ENCODE peak calls at places on chromosome 16, in nine cellular contexts. One of them, this sample, is unnamed.
A peak's percentile ranks its signal among the peaks of the same experiment; 100 is the strongest.

GRCh38 chr16:81641403-81642106 is 137.5 kb upstream of the PLCG2 start:
- DNase-seq in fibroblast of lung: no peak
- DNase-seq in neuronal stem cell: peak; percentile 36
- DNase-seq in endothelial cell of umbilical vein: no peak
- DNase-seq in right lobe of liver: no peak
- DNase-seq in transverse colon: no peak
- DNase-seq in K562: no peak
- DNase-seq in lower lobe of right lung: no peak
- DNase-seq in uterus: no peak
- DNase-seq in this sample: no peak

GRCh38 chr16:81012974-81013373 is 6.0 kb downstream of the CENPN start:
- DNase-seq in K562: no peak
- DNase-seq in endothelial cell of umbilical vein: no peak
- DNase-seq in lower lobe of right lung: no peak
- DNase-seq in transverse colon: no peak
- DNase-seq in right lobe of liver: no peak
- DNase-seq in neuronal stem cell: no peak
- DNase-seq in fibroblast of lung: no peak
- DNase-seq in uterus: no peak
- DNase-seq in this sample: no peak

GRCh38 chr16:75379339-75379738 is 54.0 kb downstream of the CFDP1 start:
- DNase-seq in K562: no peak
- DNase-seq in fibroblast of lung: no peak
- DNase-seq in right lobe of liver: no peak
- DNase-seq in neuronal stem cell: no peak
- DNase-seq in endothelial cell of umbilical vein: no peak
- DNase-seq in transverse colon: no peak
- DNase-seq in uterus: no peak
- DNase-seq in lower lobe of right lung: no peak
- DNase-seq in this sample: no peak

GRCh38 chr16:56514845-56515244 is 5.0 kb downstream of the BBS2 start:
- DNase-seq in fibroblast of lung: no peak
- DNase-seq in transverse colon: no peak
- DNase-seq in right lobe of liver: no peak
- DNase-seq in uterus: no peak
- DNase-seq in neuronal stem cell: no peak
- DNase-seq in K562: no peak
- DNase-seq in endothelial cell of umbilical vein: no peak
- DNase-seq in lower lobe of right lung: no peak
- DNase-seq in this sample: no peak

GRCh38 chr16:23377071-23377931 is 75.2 kb downstream of the SCNN1B start:
- DNase-seq in lower lobe of right lung: peak; percentile 9
- DNase-seq in fibroblast of lung: no peak
- DNase-seq in right lobe of liver: peak; percentile 40
- DNase-seq in endothelial cell of umbilical vein: no peak
- DNase-seq in uterus: no peak
- DNase-seq in K562: no peak
- DNase-seq in neuronal stem cell: no peak
- DNase-seq in transverse colon: no peak
- DNase-seq in this sample: no peak

GRCh38 chr16:21300309-21301167 is 22.4 kb upstream of the CRYM start:
- DNase-seq in transverse colon: peak; percentile 97
- DNase-seq in uterus: peak; percentile 99
- DNase-seq in neuronal stem cell: peak; percentile 89
- DNase-seq in right lobe of liver: peak; percentile 87
- DNase-seq in endothelial cell of umbilical vein: peak; percentile 100
- DNase-seq in fibroblast of lung: peak; percentile 99
- DNase-seq in lower lobe of right lung: peak; percentile 86
- DNase-seq in K562: peak; percentile 92
- DNase-seq in this sample: peak; percentile 98

GRCh38 chr16:3187798-3188674 is at the start of gene OR1F1:
- DNase-seq in uterus: no peak
- DNase-seq in endothelial cell of umbilical vein: no peak
- DNase-seq in transverse colon: no peak
- DNase-seq in K562: peak; percentile 36
- DNase-seq in lower lobe of right lung: no peak
- DNase-seq in right lobe of liver: peak; percentile 35
- DNase-seq in neuronal stem cell: no peak
- DNase-seq in fibroblast of lung: peak; percentile 77
- DNase-seq in this sample: no peak

GRCh38 chr16:17278988-17279387 is 191.8 kb downstream of the XYLT1 start:
- DNase-seq in lower lobe of right lung: no peak
- DNase-seq in endothelial cell of umbilical vein: no peak
- DNase-seq in fibroblast of lung: no peak
- DNase-seq in uterus: no peak
- DNase-seq in right lobe of liver: no peak
- DNase-seq in K562: no peak
- DNase-seq in transverse colon: no peak
- DNase-seq in neuronal stem cell: no peak
- DNase-seq in this sample: no peak

GRCh38 chr16:53714080-53715050 is 10.4 kb downstream of the FTO start:
- DNase-seq in endothelial cell of umbilical vein: no peak
- DNase-seq in lower lobe of right lung: no peak
- DNase-seq in fibroblast of lung: no peak
- DNase-seq in uterus: peak; percentile 33
- DNase-seq in neuronal stem cell: no peak
- DNase-seq in K562: no peak
- DNase-seq in transverse colon: no peak
- DNase-seq in right lobe of liver: no peak
- DNase-seq in this sample: peak; percentile 44

GRCh38 chr16:10521681-10522274 is 58.6 kb downstream of the EMP2 start:
- DNase-seq in lower lobe of right lung: no peak
- DNase-seq in fibroblast of lung: peak; percentile 45
- DNase-seq in endothelial cell of umbilical vein: peak; percentile 49
- DNase-seq in K562: peak; percentile 68
- DNase-seq in uterus: peak; percentile 63
- DNase-seq in transverse colon: peak; percentile 70
- DNase-seq in neuronal stem cell: peak; percentile 58
- DNase-seq in right lobe of liver: no peak
- DNase-seq in this sample: peak; percentile 78

GRCh38 chr16:54467398-54467797 is 180.8 kb upstream of the IRX3 start:
- DNase-seq in transverse colon: no peak
- DNase-seq in lower lobe of right lung: no peak
- DNase-seq in endothelial cell of umbilical vein: no peak
- DNase-seq in fibroblast of lung: no peak
- DNase-seq in neuronal stem cell: no peak
- DNase-seq in K562: no peak
- DNase-seq in right lobe of liver: no peak
- DNase-seq in uterus: no peak
- DNase-seq in this sample: no peak

GRCh38 chr16:65153365-65154105 is 31.7 kb upstream of the CDH11 start:
- DNase-seq in K562: no peak
- DNase-seq in neuronal stem cell: peak; percentile 51
- DNase-seq in fibroblast of lung: no peak
- DNase-seq in right lobe of liver: no peak
- DNase-seq in transverse colon: no peak
- DNase-seq in uterus: no peak
- DNase-seq in lower lobe of right lung: no peak
- DNase-seq in endothelial cell of umbilical vein: no peak
- DNase-seq in this sample: no peak

GRCh38 chr16:56824335-56824734 is 40.7 kb upstream of the SLC12A3 start:
- DNase-seq in lower lobe of right lung: peak; percentile 59
- DNase-seq in endothelial cell of umbilical vein: no peak
- DNase-seq in transverse colon: peak; percentile 69
- DNase-seq in right lobe of liver: no peak
- DNase-seq in uterus: no peak
- DNase-seq in neuronal stem cell: no peak
- DNase-seq in fibroblast of lung: peak; percentile 18
- DNase-seq in K562: peak; percentile 19
- DNase-seq in this sample: peak; percentile 36

GRCh38 chr16:51822471-51822870 is 671.4 kb upstream of the SALL1 start:
- DNase-seq in uterus: no peak
- DNase-seq in lower lobe of right lung: no peak
- DNase-seq in fibroblast of lung: no peak
- DNase-seq in neuronal stem cell: no peak
- DNase-seq in endothelial cell of umbilical vein: no peak
- DNase-seq in transverse colon: no peak
- DNase-seq in K562: no peak
- DNase-seq in right lobe of liver: no peak
- DNase-seq in this sample: no peak

GRCh38 chr16:31360296-31360695 is 5.3 kb downstream of the ITGAX start:
- DNase-seq in fibroblast of lung: no peak
- DNase-seq in transverse colon: no peak
- DNase-seq in K562: no peak
- DNase-seq in lower lobe of right lung: no peak
- DNase-seq in endothelial cell of umbilical vein: no peak
- DNase-seq in uterus: no peak
- DNase-seq in neuronal stem cell: no peak
- DNase-seq in right lobe of liver: no peak
- DNase-seq in this sample: no peak

GRCh38 chr16:2955438-2955778 is 8.7 kb upstream of the KREMEN2 start:
- DNase-seq in lower lobe of right lung: no peak
- DNase-seq in endothelial cell of umbilical vein: no peak
- DNase-seq in transverse colon: no peak
- DNase-seq in uterus: no peak
- DNase-seq in neuronal stem cell: no peak
- DNase-seq in fibroblast of lung: no peak
- DNase-seq in K562: no peak
- DNase-seq in right lobe of liver: no peak
- DNase-seq in this sample: no peak

GRCh38 chr16:23152386-23153178 is 3.3 kb upstream of the USP31 start:
- DNase-seq in K562: no peak
- DNase-seq in endothelial cell of umbilical vein: no peak
- DNase-seq in fibroblast of lung: no peak
- DNase-seq in right lobe of liver: no peak
- DNase-seq in uterus: no peak
- DNase-seq in lower lobe of right lung: no peak
- DNase-seq in neuronal stem cell: no peak
- DNase-seq in transverse colon: no peak
- DNase-seq in this sample: no peak

GRCh38 chr16:64312292-64312691 is 809.6 kb downstream of the CDH11 start:
- DNase-seq in neuronal stem cell: no peak
- DNase-seq in uterus: no peak
- DNase-seq in right lobe of liver: no peak
- DNase-seq in transverse colon: no peak
- DNase-seq in lower lobe of right lung: no peak
- DNase-seq in fibroblast of lung: no peak
- DNase-seq in endothelial cell of umbilical vein: no peak
- DNase-seq in K562: no peak
- DNase-seq in this sample: no peak

GRCh38 chr16:66131895-66132294 is 234.6 kb upstream of the CDH5 start:
- DNase-seq in right lobe of liver: no peak
- DNase-seq in neuronal stem cell: no peak
- DNase-seq in K562: no peak
- DNase-seq in fibroblast of lung: peak; percentile 74
- DNase-seq in endothelial cell of umbilical vein: no peak
- DNase-seq in lower lobe of right lung: no peak
- DNase-seq in uterus: no peak
- DNase-seq in transverse colon: no peak
- DNase-seq in this sample: no peak

GRCh38 chr16:24990803-24991202 is 24.4 kb downstream of the ARHGAP17 start:
- DNase-seq in endothelial cell of umbilical vein: no peak
- DNase-seq in fibroblast of lung: no peak
- DNase-seq in transverse colon: no peak
- DNase-seq in uterus: no peak
- DNase-seq in K562: no peak
- DNase-seq in neuronal stem cell: no peak
- DNase-seq in right lobe of liver: no peak
- DNase-seq in lower lobe of right lung: no peak
- DNase-seq in this sample: no peak

DNA sequence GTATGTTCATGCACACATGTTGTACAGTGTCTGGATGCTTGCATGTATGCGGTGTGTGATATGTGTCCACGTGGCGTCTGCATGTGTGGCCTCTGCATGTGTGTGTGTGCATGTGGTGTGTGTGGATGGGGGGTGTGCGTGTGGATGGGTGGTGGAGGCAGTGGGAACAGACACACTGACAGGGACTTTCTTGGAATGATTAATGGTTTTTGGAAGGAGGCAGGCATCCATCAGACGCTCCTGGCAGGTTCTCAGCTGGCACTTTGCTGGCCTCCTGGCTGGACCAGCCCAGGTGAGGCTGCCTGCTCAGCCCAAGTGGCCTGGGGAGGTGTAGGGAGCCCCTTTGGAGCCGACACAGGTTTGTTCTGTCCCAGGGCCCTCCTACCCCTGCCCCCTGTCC is 121.2 kb upstream of the CIBAR2 start:
- DNase-seq in K562: no peak
- DNase-seq in transverse colon: no peak
- DNase-seq in right lobe of liver: no peak
- DNase-seq in endothelial cell of umbilical vein: no peak
- DNase-seq in fibroblast of lung: no peak
- DNase-seq in neuronal stem cell: no peak
- DNase-seq in uterus: no peak
- DNase-seq in lower lobe of right lung: no peak
- DNase-seq in this sample: no peak
- H3K27ac ChIP-seq in K562: no peak overlapping the region
- H3K27ac ChIP-seq in transverse colon: no peak overlapping the region
- H3K27ac ChIP-seq in right lobe of liver: no peak overlapping the region
- H3K27ac ChIP-seq in endothelial cell of umbilical vein: no peak overlapping the region
- H3K27ac ChIP-seq in fibroblast of lung: no peak overlapping the region
- H3K27ac ChIP-seq in neuronal stem cell: no peak overlapping the region
- H3K27ac ChIP-seq in uterus: peak overlapping the region; percentile 90
- H3K27ac ChIP-seq in lower lobe of right lung: no peak overlapping the region
- H3K27ac ChIP-seq in this sample: peak overlapping the region; percentile 73

GRCh38 chr16:988465-989353 is 7.1 kb downstream of the SOX8 start:
- DNase-seq in neuronal stem cell: no peak
- DNase-seq in uterus: no peak
- DNase-seq in transverse colon: no peak
- DNase-seq in endothelial cell of umbilical vein: no peak
- DNase-seq in right lobe of liver: no peak
- DNase-seq in lower lobe of right lung: no peak
- DNase-seq in K562: no peak
- DNase-seq in fibroblast of lung: no peak
- DNase-seq in this sample: peak; percentile 33
- H3K27me3 ChIP-seq in neuronal stem cell: peaks cover 3% of the 10 kb centered on the region
- H3K27me3 ChIP-seq in uterus: no peaks in the 10 kb centered on the region
- H3K27me3 ChIP-seq in transverse colon: peaks cover 31% of the 10 kb centered on the region
- H3K27me3 ChIP-seq in endothelial cell of umbilical vein: no peaks in the 10 kb centered on the region
- H3K27me3 ChIP-seq in right lobe of liver: no peaks in the 10 kb centered on the region
- H3K27me3 ChIP-seq in lower lobe of right lung: peaks cover 19% of the 10 kb centered on the region
- H3K27me3 ChIP-seq in K562: peaks cover 80% of the 10 kb centered on the region
- H3K27me3 ChIP-seq in fibroblast of lung: peaks cover 1% of the 10 kb centered on the region
- H3K27me3 ChIP-seq in this sample: no peaks in the 10 kb centered on the region

DNA sequence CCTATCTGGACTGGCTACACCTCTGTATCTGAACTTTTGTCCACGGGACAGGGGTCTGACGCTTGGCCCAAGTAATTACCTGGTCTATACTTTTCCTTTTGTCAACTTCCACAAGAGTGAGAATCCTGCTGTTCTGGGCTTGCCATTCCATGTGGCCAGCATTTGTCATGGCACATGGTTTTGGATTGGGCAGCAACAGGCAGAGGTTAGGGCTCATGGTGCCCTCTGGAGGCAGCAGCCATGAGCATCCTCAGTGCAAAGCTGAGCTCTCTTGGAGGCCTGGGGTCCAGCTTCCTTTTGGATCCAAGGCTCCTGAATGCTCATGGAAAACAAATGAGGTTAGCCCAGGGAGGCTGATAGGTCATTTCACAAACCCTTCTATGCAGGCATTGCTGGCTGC is 7.5 kb upstream of the EDC4 start:
- DNase-seq in neuronal stem cell: no peak
- DNase-seq in lower lobe of right lung: no peak
- DNase-seq in right lobe of liver: no peak
- DNase-seq in transverse colon: peak; percentile 27
- DNase-seq in K562: no peak
- DNase-seq in uterus: no peak
- DNase-seq in endothelial cell of umbilical vein: peak; percentile 40
- DNase-seq in fibroblast of lung: no peak
- DNase-seq in this sample: no peak
- H3K27ac ChIP-seq in neuronal stem cell: no peak overlapping the region
- H3K27ac ChIP-seq in lower lobe of right lung: no peak overlapping the region
- H3K27ac ChIP-seq in right lobe of liver: no peak overlapping the region
- H3K27ac ChIP-seq in transverse colon: no peak overlapping the region
- H3K27ac ChIP-seq in K562: no peak overlapping the region
- H3K27ac ChIP-seq in uterus: no peak overlapping the region
- H3K27ac ChIP-seq in endothelial cell of umbilical vein: no peak overlapping the region
- H3K27ac ChIP-seq in fibroblast of lung: no peak overlapping the region
- H3K27ac ChIP-seq in this sample: no peak overlapping the region

GRCh38 chr16:73063284-73063733 is 15.4 kb upstream of the ZFHX3 start:
- DNase-seq in endothelial cell of umbilical vein: no peak
- DNase-seq in fibroblast of lung: peak; percentile 1
- DNase-seq in transverse colon: no peak
- DNase-seq in right lobe of liver: no peak
- DNase-seq in lower lobe of right lung: no peak
- DNase-seq in uterus: no peak
- DNase-seq in neuronal stem cell: peak; percentile 51
- DNase-seq in K562: no peak
- DNase-seq in this sample: no peak
- H3K27me3 ChIP-seq in endothelial cell of umbilical vein: no peaks in the 10 kb centered on the region
- H3K27me3 ChIP-seq in fibroblast of lung: no peaks in the 10 kb centered on the region
- H3K27me3 ChIP-seq in transverse colon: peaks cover 56% of the 10 kb centered on the region
- H3K27me3 ChIP-seq in right lobe of liver: no peaks in the 10 kb centered on the region
- H3K27me3 ChIP-seq in lower lobe of right lung: peaks cover 64% of the 10 kb centered on the region
- H3K27me3 ChIP-seq in uterus: no peaks in the 10 kb centered on the region
- H3K27me3 ChIP-seq in neuronal stem cell: peaks cover 66% of the 10 kb centered on the region
- H3K27me3 ChIP-seq in K562: peaks cover 52% of the 10 kb centered on the region
- H3K27me3 ChIP-seq in this sample: no peaks in the 10 kb centered on the region

This sample was measured in testis.